ENCODE peak calls at places on chromosomes 2 and 18, in five cellular contexts. K is A172, R is substantia nigra, T is posterior cingulate gyrus, P is activated gamma-delta T cell. G is an unnamed sample.

GRCh38 chr2:12804141-12804857 is 87.6 kb downstream of the TRIB2 start:
- DNase-seq in T (no peak), R (no peak), P (no peak), K (no peak), G (no peak)

GRCh38 chr18:13558132-13558531 is 168.2 kb downstream of the FAM210A start:
- DNase-seq in T (no peak), K (peak), R (no peak), P (no peak), G (no peak)

GRCh38 chr2:19846567-19846966 is 55.2 kb downstream of the TTC32 start:
- DNase-seq in K (no peak), P (no peak), R (no peak), T (no peak), G (no peak)

GRCh38 chr2:8882094-8882493 is 44.7 kb upstream of the KIDINS220 start:
- DNase-seq in K (no peak), P (no peak), T (no peak), R (peak), G (no peak)

GRCh38 chr2:26561918-26562810 is 79.0 kb downstream of the CIB4 start:
- DNase-seq in R (no peak), P (no peak), T (peak), K (no peak), G (no peak)

GRCh38 chr2:133434962-133435668 is 133.1 kb downstream of the NCKAP5 start:
- DNase-seq in K (peak), T (no peak), R (no peak), P (no peak), G (peak)

GRCh38 chr2:70111752-70112591 is 24.7 kb downstream of the PCBP1 start:
- DNase-seq in P (no peak), T (peak), K (no peak), R (no peak), G (no peak)

GRCh38 chr2:70047406-70048033 is 39.8 kb upstream of the PCBP1 start:
- DNase-seq in T (no peak), R (no peak), P (no peak), K (no peak), G (no peak)

GRCh38 chr2:1539973-1540372 is 126.7 kb downstream of the TPO start:
- DNase-seq in P (no peak), T (no peak), R (no peak), K (no peak), G (no peak)

GRCh38 chr2:39435974-39436591 is 1.0 kb downstream of the MAP4K3 start:
- DNase-seq in T (no peak), P (no peak), R (no peak), K (peak), G (peak)

GRCh38 chr2:130933501-130933900 is 96.8 kb downstream of the ARHGEF4 start:
- DNase-seq in K (no peak), T (no peak), R (no peak), P (no peak), G (no peak)

GRCh38 chr2:190408538-190409271 is 550 bp downstream of the MFSD6 start:
- DNase-seq in R (peak), K (peak), T (peak), P (peak), G (no peak)

GRCh38 chr2:40434638-40435296 is 17.1 kb downstream of the SLC8A1 start:
- DNase-seq in K (peak), T (no peak), P (no peak), R (no peak), G (peak)

GRCh38 chr18:58593930-58594329 is 35.0 kb downstream of the ALPK2 start:
- DNase-seq in R (no peak), P (no peak), K (no peak), T (no peak), G (no peak)

GRCh38 chr2:66440692-66441091 is 5.8 kb downstream of the MEIS1 start:
- DNase-seq in R (no peak), T (peak), P (no peak), K (peak), G (no peak)

GRCh38 chr2:128371248-128371630 is 52.6 kb upstream of the HS6ST1 start:
- DNase-seq in R (no peak), P (no peak), K (no peak), T (no peak), G (no peak)

GRCh38 chr18:3330622-3331021 is 68.7 kb downstream of the MYL12B start:
- DNase-seq in K (no peak), R (no peak), T (no peak), P (no peak), G (peak)

GRCh38 chr2:151030663-151031230 is 230.9 kb downstream of the RBM43 start:
- DNase-seq in R (no peak), T (no peak), K (no peak), P (no peak), G (no peak)

GRCh38 chr2:126971481-126972271 is 73.0 kb downstream of the TEX51 start:
- DNase-seq in P (peak), T (peak), R (peak), K (peak), G (peak)

GRCh38 chr2:189273734-189274133 is 94.2 kb upstream of the COL5A2 start:
- DNase-seq in R (no peak), P (no peak), K (no peak), T (no peak), G (no peak)

GRCh38 chr2:117481608-117482007 is 332.9 kb upstream of the DDX18 start:
- DNase-seq in P (no peak), K (no peak), R (no peak), T (no peak), G (no peak)

GRCh38 chr2:58620127-58620526 is 379.0 kb upstream of the FANCL start:
- DNase-seq in R (no peak), T (no peak), K (no peak), P (no peak), G (peak)

GRCh38 chr2:67581751-67582150 is 184.6 kb downstream of the ETAA1 start:
- DNase-seq in T (no peak), K (no peak), P (no peak), R (no peak), G (no peak)

GRCh38 chr2:188788621-188789020 is 185.6 kb upstream of the COL3A1 start:
- DNase-seq in T (no peak), R (no peak), K (peak), P (no peak), G (peak)

GRCh38 chr2:231423176-231423575 is 27.7 kb downstream of the B3GNT7 start:
- DNase-seq in P (no peak), T (no peak), R (no peak), K (no peak), G (no peak)

GRCh38 chr2:165766326-165766927 is 27.6 kb downstream of the GALNT3 start:
- DNase-seq in P (no peak), T (no peak), R (no peak), K (no peak), G (no peak)

GRCh38 chr2:68059769-68060525 is 2.9 kb downstream of the C1D start:
- DNase-seq in T (no peak), P (no peak), R (no peak), K (no peak), G (peak)

GRCh38 chr2:217994776-217995274 is 8.0 kb downstream of the TNS1 start:
- DNase-seq in T (peak), P (no peak), K (peak), R (no peak), G (peak)

GRCh38 chr2:230589497-230590015 is 123.1 kb upstream of the CAB39 start:
- DNase-seq in K (no peak), R (no peak), P (no peak), T (no peak), G (no peak)

GRCh38 chr2:37284386-37284785 is 40.2 kb downstream of the PRKD3 start:
- DNase-seq in P (no peak), K (no peak), R (no peak), T (no peak), G (no peak)